ENCODE peak calls at places on chromosomes 7 and 10, in four cellular contexts. Y, G, R and J are unnamed samples.

GRCh38 chr10:96984512-96985225 is 152.6 kb downstream of the LCOR start:
- DNase-seq in Y (no peak), G (no peak), R (peak; percentile 24), J (peak; percentile 68)

GRCh38 chr10:110852897-110853296 is 18.8 kb upstream of the PDCD4 start:
- DNase-seq in G (no peak), R (no peak), Y (no peak), J (no peak)

GRCh38 chr7:88095-88926 is 104.1 kb upstream of the FAM20C start:
- DNase-seq in G (no peak), Y (no peak), R (no peak), J (no peak)

GRCh38 chr10:72248477-72249151 is 25.1 kb upstream of the DDIT4 start:
- DNase-seq in G (peak; percentile 88), R (peak; percentile 77), Y (peak; percentile 91), J (peak; percentile 77)

GRCh38 chr10:27537812-27538211 is 33.7 kb downstream of the RAB18 start:
- DNase-seq in G (no peak), Y (no peak), R (no peak), J (no peak)

GRCh38 chr7:85554294-85554877 is 367.5 kb upstream of the SEMA3D start:
- DNase-seq in R (peak; percentile 50), Y (no peak), G (no peak), J (peak; percentile 11)

GRCh38 chr10:24871006-24871405 is 81.4 kb downstream of the PRTFDC1 start:
- DNase-seq in Y (no peak), G (no peak), R (no peak), J (no peak)

GRCh38 chr10:90226526-90226925 is 525.1 kb downstream of the KIF20B start:
- DNase-seq in G (no peak), R (no peak), Y (no peak), J (no peak)

GRCh38 chr7:74300951-74301350 is 11.7 kb downstream of the CLIP2 start:
- DNase-seq in Y (no peak), G (no peak), R (no peak), J (no peak)

GRCh38 chr7:99499356-99499712 is 747 bp downstream of the ZNF394 start:
- DNase-seq in G (no peak), Y (no peak), R (peak; percentile 50), J (no peak)

GRCh38 chr10:5862360-5862929 is 27.2 kb downstream of the ANKRD16 start:
- DNase-seq in G (no peak), R (peak; percentile 54), Y (no peak), J (peak; percentile 83)

GRCh38 chr7:152588350-152588749 is 87.6 kb downstream of the XRCC2 start:
- DNase-seq in R (no peak), Y (no peak), G (no peak), J (no peak)

GRCh38 chr10:128178319-128178937 is 52.2 kb upstream of the MKI67 start:
- DNase-seq in R (peak; percentile 36), Y (no peak), G (no peak), J (peak; percentile 36)

GRCh38 chr10:49349390-49349789 is 46.5 kb downstream of the DRGX start:
- DNase-seq in R (no peak), Y (no peak), G (no peak), J (no peak)

GRCh38 chr7:126635545-126635944 is 617.2 kb downstream of the GRM8 start:
- DNase-seq in G (no peak), Y (no peak), R (no peak), J (no peak)

GRCh38 chr7:86846494-86847190 is 202.9 kb downstream of the GRM3 start:
- DNase-seq in Y (no peak), R (no peak), G (no peak), J (no peak)

GRCh38 chr10:118584181-118584954 is 11.1 kb downstream of the PRLHR start:
- DNase-seq in G (no peak), Y (peak; percentile 63), R (no peak), J (no peak)

GRCh38 chr7:97024209-97025129 is at the start of gene DLX5:
- DNase-seq in G (no peak), Y (no peak), R (no peak), J (no peak)

GRCh38 chr7:146635200-146636032 is 518.8 kb downstream of the CNTNAP2 start:
- DNase-seq in Y (no peak), G (no peak), R (no peak), J (no peak)

GRCh38 chr7:105277341-105277740 is 111.4 kb downstream of the SRPK2 start:
- DNase-seq in Y (no peak), R (no peak), G (no peak), J (no peak)

DNA sequence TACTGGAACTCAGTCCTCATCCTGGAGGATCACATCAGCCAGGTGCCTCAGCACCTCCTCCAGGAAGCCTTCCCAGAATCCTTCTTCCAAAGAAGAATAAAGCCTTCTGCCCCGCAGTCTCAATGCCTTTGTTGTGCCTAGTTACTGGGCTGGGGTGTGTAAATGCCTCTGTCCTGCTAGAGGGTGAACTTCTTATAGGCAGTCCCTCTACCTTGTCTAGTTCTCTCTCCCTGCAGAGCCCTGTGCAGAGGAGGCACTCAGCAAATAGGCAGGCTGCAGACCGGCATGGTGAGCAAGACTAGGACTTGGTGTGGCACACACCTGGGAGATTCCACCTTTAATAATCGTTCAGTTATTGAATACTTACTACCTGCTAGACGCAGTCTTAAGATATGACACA is 104.7 kb upstream of the PCBD1 start:
- DNase-seq in R (no peak), G (no peak), Y (no peak), J (no peak)
- TF ChIP-seq CTCF in R (no peak), G (no peak), Y (no peak), J (no peak)

GRCh38 chr7:151402029-151402835 is 7.6 kb downstream of the WDR86 start:
- DNase-seq in Y (no peak), G (no peak), R (peak; percentile 4), J (no peak)
- TF ChIP-seq CTCF in Y (no peak), G (no peak), R (no peak), J (no peak)

GRCh38 chr7:139560199-139560598 is 36.7 kb downstream of the CLEC2L start:
- DNase-seq in R (no peak), Y (no peak), G (no peak), J (no peak)

GRCh38 chr7:139559364-139560105 is 36.0 kb downstream of the CLEC2L start:
- DNase-seq in R (no peak), Y (no peak), G (no peak), J (no peak)

GRCh38 chr7:139562491-139562890 is 39.0 kb downstream of the CLEC2L start:
- DNase-seq in G (no peak), Y (no peak), R (no peak), J (no peak)

GRCh38 chr7:139560678-139561077 is 37.2 kb downstream of the CLEC2L start:
- DNase-seq in G (no peak), Y (no peak), R (no peak), J (no peak)

GRCh38 chr7:139557857-139558581 is 34.5 kb downstream of the CLEC2L start:
- DNase-seq in G (no peak), Y (no peak), R (no peak), J (no peak)
- TF ChIP-seq CTCF in G (no peak), Y (no peak), R (no peak), J (no peak)

DNA sequence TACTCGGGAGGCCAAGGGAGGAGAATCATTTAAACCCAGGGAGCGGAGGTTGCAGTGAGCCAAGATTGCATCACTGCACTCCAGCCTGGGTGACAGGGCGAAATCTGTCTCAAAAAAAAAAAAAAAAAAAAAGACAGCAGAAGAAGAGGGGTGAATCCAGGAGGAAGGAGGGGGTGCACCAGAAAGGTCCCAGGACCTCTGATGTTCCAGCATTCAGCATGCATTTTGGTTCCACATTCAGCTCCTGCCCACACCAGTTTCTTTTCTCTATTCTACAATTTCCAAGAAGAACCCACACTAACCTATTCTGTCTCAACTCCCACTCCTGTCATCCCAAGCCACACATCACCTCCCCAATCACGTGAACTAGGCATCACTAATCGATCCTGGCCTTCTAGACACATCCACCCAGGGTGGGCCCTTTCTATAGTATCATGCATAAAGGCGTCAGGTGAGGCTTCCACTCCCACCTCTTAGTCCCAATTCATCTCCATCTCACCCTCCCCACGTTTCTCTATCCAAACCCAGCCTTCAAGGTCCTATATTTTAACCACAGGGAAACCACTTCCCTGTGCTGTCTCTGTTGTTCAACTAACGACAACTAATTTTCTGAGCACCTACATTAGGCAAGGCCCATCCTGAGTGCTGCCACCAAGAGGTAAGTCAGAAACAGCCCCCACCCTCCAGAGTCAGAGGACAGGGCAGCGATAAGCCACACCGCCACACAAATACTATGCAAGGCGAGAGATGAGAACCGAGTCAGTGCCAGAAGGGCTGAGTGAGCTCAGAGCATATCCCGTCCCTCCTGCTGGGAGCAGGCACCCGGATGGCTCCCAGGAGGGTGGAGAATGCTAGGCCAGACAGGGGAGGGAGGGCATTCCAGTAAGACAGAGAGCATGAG is 2.2 kb downstream of the ANXA11 start:
- DNase-seq in Y (peak; percentile 75), G (no peak), R (peak; percentile 64), J (peak; percentile 81)
- TF ChIP-seq CTCF in Y (no peak), G (no peak), R (peak; percentile 42), J (peak; percentile 39)

GRCh38 chr7:84232653-84233052 is 38.1 kb upstream of the SEMA3A start:
- DNase-seq in Y (no peak), R (no peak), G (no peak), J (no peak)
- TF ChIP-seq CTCF in Y (no peak), R (no peak), G (no peak), J (no peak)

GRCh38 chr7:108167460-108167859 is 37.3 kb upstream of the LAMB4 start:
- DNase-seq in G (no peak), Y (no peak), R (no peak), J (no peak)

GRCh38 chr7:108164342-108164741 is 34.2 kb upstream of the LAMB4 start:
- DNase-seq in Y (no peak), G (no peak), R (no peak), J (no peak)

GRCh38 chr7:108166687-108167086 is 36.5 kb upstream of the LAMB4 start:
- DNase-seq in G (no peak), R (no peak), Y (no peak), J (no peak)

GRCh38 chr7:108165726-108166125 is 35.6 kb upstream of the LAMB4 start:
- DNase-seq in Y (no peak), R (no peak), G (no peak), J (no peak)

GRCh38 chr7:108164946-108165345 is 34.8 kb upstream of the LAMB4 start:
- DNase-seq in G (no peak), Y (no peak), R (no peak), J (no peak)
- TF ChIP-seq CTCF in G (no peak), Y (no peak), R (no peak), J (no peak)

DNA sequence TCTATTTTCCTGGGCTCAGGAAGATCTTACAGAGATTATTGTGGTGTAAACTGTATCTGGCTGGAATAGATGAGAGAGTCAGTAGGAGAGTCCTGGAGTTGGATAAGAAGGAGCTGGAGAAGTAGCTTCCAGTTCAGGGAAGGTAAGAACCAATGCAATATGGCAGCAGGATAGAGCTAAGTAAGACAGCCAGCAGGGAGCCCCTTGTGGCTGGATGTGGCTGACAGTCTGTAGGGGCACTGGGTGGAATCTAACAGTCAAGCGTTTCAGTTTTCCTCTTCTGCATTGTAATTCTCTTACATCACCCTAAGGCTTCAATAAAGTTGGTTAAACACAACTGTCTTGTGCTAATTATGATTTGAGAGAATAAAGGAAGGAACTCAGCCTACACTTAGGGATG is 105.8 kb upstream of the EEPD1 start:
- DNase-seq in G (no peak), R (no peak), Y (no peak), J (no peak)
- TF ChIP-seq CTCF in G (no peak), R (no peak), Y (no peak), J (no peak)

DNA sequence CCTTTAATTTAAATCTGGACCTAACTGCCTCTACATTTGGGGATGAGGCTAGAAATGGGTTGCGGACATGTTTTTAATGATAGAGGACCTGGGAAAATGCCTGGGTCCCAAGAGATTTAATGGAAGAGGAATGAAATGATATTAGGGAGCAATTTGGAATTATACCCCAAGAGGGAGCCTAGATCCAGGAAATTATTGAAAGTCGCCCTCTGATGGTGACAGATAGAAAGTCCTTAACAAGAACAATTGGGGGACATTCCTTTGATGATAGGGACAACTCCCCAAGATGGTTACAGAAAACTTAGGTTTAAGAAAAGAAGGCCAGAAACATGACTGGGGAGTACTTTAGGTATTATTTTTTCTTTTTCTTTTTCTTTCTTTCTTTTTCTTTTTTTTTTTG is 9.5 kb upstream of the TSGA13 start:
- DNase-seq in G (no peak), Y (no peak), R (peak; percentile 24), J (peak; percentile 38)
- TF ChIP-seq CTCF in G (peak; percentile 38), Y (peak; percentile 17), R (peak; percentile 34), J (peak; percentile 40)